ENCODE peak calls at places on chromosomes 3 and 15, in five cellular contexts. A, R, U, J and K are unnamed samples.
A peak's percentile ranks its signal among the peaks of the same experiment; 100 is the strongest.

GRCh38 chr3:123724306-123724705 is 139.5 kb upstream of the HACD2 start:
- DNase-seq in A (no peak), R (no peak), U (no peak), J (no peak), K (peak; percentile 29)

GRCh38 chr3:133989931-133990702 is 39.6 kb downstream of the SLCO2A1 start:
- DNase-seq in A (no peak), R (no peak), U (no peak), J (no peak), K (no peak)

GRCh38 chr3:56725175-56725574 is 42.1 kb upstream of the TASOR start:
- DNase-seq in A (no peak), R (peak; percentile 87), U (no peak), J (no peak), K (no peak)

GRCh38 chr3:68448510-68449383 is 483.6 kb downstream of the TAFA4 start:
- DNase-seq in A (no peak), R (no peak), U (no peak), J (no peak), K (no peak)

GRCh38 chr15:40593130-40593529 is 919 bp upstream of the KNL1 start:
- DNase-seq in A (no peak), R (no peak), U (no peak), J (no peak), K (no peak)

GRCh38 chr3:152328841-152329240 is 60.1 kb downstream of the MBNL1 start:
- DNase-seq in A (no peak), R (no peak), U (no peak), J (peak; percentile 78), K (peak; percentile 70)

GRCh38 chr3:156187146-156187769 is 66.9 kb downstream of the KCNAB1 start:
- DNase-seq in A (no peak), R (no peak), U (no peak), J (no peak), K (no peak)

GRCh38 chr3:102215166-102215565 is 219.6 kb upstream of the ZPLD1 start:
- DNase-seq in A (no peak), R (no peak), U (no peak), J (no peak), K (no peak)

GRCh38 chr3:100023150-100023549 is 91.2 kb downstream of the FILIP1L start:
- DNase-seq in A (no peak), R (no peak), U (no peak), J (peak; percentile 93), K (no peak)

GRCh38 chr3:141302364-141303141 is 65.8 kb upstream of the ZBTB38 start:
- DNase-seq in A (no peak), R (no peak), U (no peak), J (no peak), K (no peak)

GRCh38 chr15:95416576-95416975 is 913.9 kb upstream of the NR2F2 start:
- DNase-seq in A (no peak), R (no peak), U (no peak), J (no peak), K (no peak)

GRCh38 chr3:194043516-194043915 is 92.4 kb upstream of the HES1 start:
- DNase-seq in A (no peak), R (no peak), U (peak; percentile 44), J (no peak), K (no peak)

GRCh38 chr3:108602249-108602934 is 12.9 kb downstream of the DZIP3 start:
- DNase-seq in A (no peak), R (no peak), U (no peak), J (no peak), K (no peak)

GRCh38 chr15:98965597-98965996 is 42.0 kb downstream of the PGPEP1L start:
- DNase-seq in A (no peak), R (no peak), U (no peak), J (no peak), K (no peak)

GRCh38 chr15:79170256-79170664 is 79.7 kb upstream of the RASGRF1 start:
- DNase-seq in A (peak; percentile 63), R (no peak), U (peak; percentile 37), J (no peak), K (no peak)

GRCh38 chr3:21054064-21054463 is 696.9 kb downstream of the ZNF385D start:
- DNase-seq in A (no peak), R (no peak), U (no peak), J (no peak), K (no peak)

GRCh38 chr15:64775551-64776401 is at the start of gene RBPMS2:
- DNase-seq in A (peak; percentile 90), R (no peak), U (no peak), J (no peak), K (no peak)

GRCh38 chr15:95596487-95596886 is 734.0 kb upstream of the NR2F2 start:
- DNase-seq in A (no peak), R (no peak), U (peak; percentile 6), J (no peak), K (no peak)

GRCh38 chr15:57224664-57225063 is 151.6 kb upstream of the CGNL1 start:
- DNase-seq in A (no peak), R (no peak), U (no peak), J (no peak), K (no peak)

GRCh38 chr3:23761440-23761896 is 44.3 kb upstream of the UBE2E1 start:
- DNase-seq in A (no peak), R (peak; percentile 56), U (peak; percentile 45), J (peak; percentile 29), K (peak; percentile 44)

GRCh38 chr15:86629409-86629808 is 549.7 kb downstream of the AGBL1 start:
- DNase-seq in A (no peak), R (no peak), U (no peak), J (no peak), K (no peak)

GRCh38 chr15:48520376-48521155 is 124.9 kb downstream of the FBN1 start:
- DNase-seq in A (no peak), R (no peak), U (peak; percentile 15), J (peak; percentile 6), K (peak; percentile 7)

GRCh38 chr15:43229977-43230376 is 9.2 kb upstream of the EPB42 start:
- DNase-seq in A (no peak), R (no peak), U (no peak), J (no peak), K (no peak)

GRCh38 chr3:195754141-195754540 is 33.4 kb downstream of the MUC20 start:
- DNase-seq in A (peak; percentile 17), R (no peak), U (no peak), J (no peak), K (no peak)

GRCh38 chr15:67004142-67004541 is 61.3 kb upstream of the SMAD3 start:
- DNase-seq in A (no peak), R (peak; percentile 71), U (no peak), J (no peak), K (no peak)

DNA sequence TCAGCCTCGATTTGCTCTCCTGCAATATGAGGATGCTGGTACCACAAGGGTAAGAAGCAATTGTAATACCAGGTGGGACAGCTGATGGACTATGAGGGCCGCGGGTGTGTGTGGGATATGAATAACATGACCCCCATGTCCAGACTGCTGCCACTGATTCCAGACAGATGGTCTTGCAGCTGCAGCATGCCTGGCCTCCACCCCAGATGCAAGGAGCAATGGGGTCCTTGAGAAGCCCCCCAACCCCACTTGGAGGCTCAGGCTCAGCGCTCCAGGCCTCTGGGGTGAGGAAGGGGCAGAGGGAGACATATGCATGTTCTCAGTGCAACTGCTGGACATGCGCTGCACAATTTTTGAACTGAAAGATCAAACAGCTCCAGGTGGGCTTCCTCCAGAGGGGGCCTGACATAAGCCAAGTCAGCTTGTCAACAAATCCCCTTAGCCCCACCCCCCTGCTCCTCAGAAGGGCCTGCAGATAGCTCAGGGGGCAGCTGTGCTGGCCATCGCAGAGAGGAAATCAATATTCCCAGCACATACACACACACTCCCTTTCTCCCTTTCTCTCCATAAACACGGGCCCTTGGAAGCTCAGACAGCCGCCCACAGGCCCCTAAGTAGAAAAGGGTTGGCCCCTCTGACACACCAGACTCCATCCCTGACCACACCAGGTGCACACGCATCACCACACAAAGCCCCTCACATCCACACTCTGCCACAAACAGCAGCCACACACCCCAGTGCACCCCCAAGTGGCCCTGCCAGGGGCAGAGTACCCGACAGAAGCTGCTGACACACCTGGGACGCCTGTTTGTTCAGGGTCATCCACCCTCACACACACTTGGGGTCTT is 107.0 kb downstream of the IQSEC1 start:
- DNase-seq in A (no peak), R (no peak), U (no peak), J (no peak), K (no peak)
- TF ChIP-seq ZBTB33 in A (no peak), R (no peak), U (no peak), J (no peak), K (no peak)

GRCh38 chr15:93048759-93049161 is 40.3 kb downstream of the RGMA start:
- DNase-seq in A (no peak), R (no peak), U (no peak), J (no peak), K (no peak)
- TF ChIP-seq ZBTB33 in A (no peak), R (no peak), U (no peak), J (no peak), K (no peak)

GRCh38 chr15:100998630-100999029 is 79.5 kb downstream of the LRRK1 start:
- DNase-seq in A (no peak), R (no peak), U (no peak), J (no peak), K (no peak)

GRCh38 chr15:100997442-100997841 is 78.3 kb downstream of the LRRK1 start:
- DNase-seq in A (peak; percentile 46), R (no peak), U (no peak), J (no peak), K (no peak)

GRCh38 chr15:100999369-100999768 is 80.2 kb downstream of the LRRK1 start:
- DNase-seq in A (no peak), R (no peak), U (no peak), J (no peak), K (no peak)

GRCh38 chr15:100995471-100996430 is 76.6 kb downstream of the LRRK1 start:
- DNase-seq in A (no peak), R (no peak), U (no peak), J (no peak), K (no peak)

DNA sequence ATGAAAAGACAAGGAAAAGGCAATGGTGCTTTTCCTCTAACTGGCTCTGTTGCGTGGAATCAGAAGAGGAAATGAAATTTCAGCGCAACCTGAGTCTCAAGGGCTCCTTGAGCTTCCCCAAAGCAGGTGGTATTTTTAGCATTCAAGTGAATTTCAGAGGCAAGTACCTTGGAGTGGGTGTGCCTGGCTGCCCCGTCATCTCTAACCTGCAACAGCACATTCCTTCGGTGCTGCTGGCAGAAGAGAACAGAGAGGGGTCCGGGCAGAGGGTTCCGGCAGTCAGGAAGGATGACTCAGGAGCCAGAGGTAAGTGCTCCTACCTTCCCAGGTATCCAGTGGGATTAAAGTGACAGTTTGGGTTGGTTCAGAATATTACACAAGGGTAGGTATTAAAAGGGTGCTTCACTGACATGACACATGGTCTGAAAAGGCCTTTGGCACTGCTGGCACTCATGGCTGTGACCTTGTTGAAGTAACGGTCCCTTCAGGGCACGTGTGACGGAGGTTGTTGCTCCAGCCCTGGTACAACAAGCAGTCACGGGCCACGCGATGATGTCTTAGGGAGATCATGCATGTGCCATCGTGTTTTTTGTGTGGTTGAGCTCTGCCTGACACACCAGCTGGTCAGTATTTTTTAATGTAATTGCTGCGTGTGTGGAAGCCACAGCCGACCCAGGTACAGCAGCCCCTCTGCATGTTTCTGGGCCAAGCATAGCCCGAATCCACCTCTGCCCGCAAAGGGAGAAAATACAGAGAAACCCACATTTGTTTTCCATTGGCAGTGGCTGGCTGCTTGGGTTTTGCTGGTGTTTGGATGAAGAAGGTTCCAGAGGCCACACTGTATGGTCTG is 75.7 kb downstream of the LRRK1 start:
- DNase-seq in A (no peak), R (no peak), U (no peak), J (no peak), K (no peak)
- TF ChIP-seq ZBTB33 in A (no peak), R (no peak), U (no peak), J (no peak), K (no peak)

DNA sequence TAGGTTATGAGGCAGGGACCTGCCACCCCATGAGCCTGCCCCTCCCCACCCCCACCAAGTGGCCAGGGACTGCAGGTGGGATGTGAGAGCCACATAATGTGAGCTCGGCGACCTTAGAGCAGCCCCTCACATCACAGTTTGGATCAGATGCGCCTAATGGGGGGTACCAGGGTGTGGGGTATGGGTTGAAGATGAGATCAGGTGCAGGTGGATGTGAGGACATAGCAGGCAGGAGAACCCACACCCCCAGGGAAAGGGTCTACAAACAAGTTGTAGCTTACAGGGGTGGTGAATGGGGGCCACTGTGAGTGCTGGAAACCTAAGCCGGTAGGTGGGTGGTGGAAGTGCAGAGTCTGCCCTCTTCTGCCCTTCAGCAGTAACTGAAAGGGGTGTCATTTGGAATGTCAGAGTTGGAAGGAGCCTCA is 94.0 kb downstream of the CORO2B start:
- DNase-seq in A (no peak), R (no peak), U (no peak), J (no peak), K (no peak)
- TF ChIP-seq ZBTB33 in A (no peak), R (no peak), U (no peak), J (no peak), K (no peak)